ENCODE peak calls at places on chromosomes 1 and 21, in five cellular contexts. One of them, this sample, is unnamed.

GRCh38 chr21:15063081-15063820 is 1.5 kb downstream of the NRIP1 start:
- DNase-seq in esophagus muscularis mucosa: no peak
- DNase-seq in transverse colon: no peak
- DNase-seq in SK-N-SH: no peak
- DNase-seq in sigmoid colon: no peak
- DNase-seq in this sample: no peak

GRCh38 chr1:172373864-172374263 is 46.6 kb upstream of the C1orf105 start:
- DNase-seq in SK-N-SH: no peak
- DNase-seq in sigmoid colon: no peak
- DNase-seq in esophagus muscularis mucosa: no peak
- DNase-seq in transverse colon: no peak
- DNase-seq in this sample: no peak

GRCh38 chr1:115596080-115596795 is 45.5 kb upstream of the VANGL1 start:
- DNase-seq in SK-N-SH: no peak
- DNase-seq in esophagus muscularis mucosa: no peak
- DNase-seq in transverse colon: no peak
- DNase-seq in sigmoid colon: no peak
- DNase-seq in this sample: no peak

GRCh38 chr1:221766210-221766609 is 24.3 kb upstream of the DUSP10 start:
- DNase-seq in SK-N-SH: peak
- DNase-seq in transverse colon: no peak
- DNase-seq in sigmoid colon: no peak
- DNase-seq in esophagus muscularis mucosa: no peak
- DNase-seq in this sample: no peak

GRCh38 chr1:121546830-121547680 is 362.3 kb downstream of the SRGAP2C start:
- DNase-seq in transverse colon: no peak
- DNase-seq in sigmoid colon: no peak
- DNase-seq in SK-N-SH: no peak
- DNase-seq in esophagus muscularis mucosa: no peak
- DNase-seq in this sample: no peak

GRCh38 chr1:58996341-58997059 is 212.7 kb upstream of the JUN start:
- DNase-seq in transverse colon: no peak
- DNase-seq in esophagus muscularis mucosa: no peak
- DNase-seq in SK-N-SH: no peak
- DNase-seq in sigmoid colon: no peak
- DNase-seq in this sample: no peak

GRCh38 chr1:199338760-199339159 is 688.8 kb upstream of the NR5A2 start:
- DNase-seq in transverse colon: no peak
- DNase-seq in SK-N-SH: no peak
- DNase-seq in esophagus muscularis mucosa: no peak
- DNase-seq in sigmoid colon: no peak
- DNase-seq in this sample: no peak

GRCh38 chr1:227848430-227848932 is 33.0 kb downstream of the PRSS38 start:
- DNase-seq in transverse colon: no peak
- DNase-seq in SK-N-SH: no peak
- DNase-seq in esophagus muscularis mucosa: no peak
- DNase-seq in sigmoid colon: no peak
- DNase-seq in this sample: no peak

GRCh38 chr1:12204140-12204539 is 25.7 kb upstream of the VPS13D start:
- DNase-seq in transverse colon: no peak
- DNase-seq in esophagus muscularis mucosa: no peak
- DNase-seq in sigmoid colon: no peak
- DNase-seq in SK-N-SH: no peak
- DNase-seq in this sample: no peak

GRCh38 chr1:235468970-235469369 is 35.3 kb downstream of the B3GALNT2 start:
- DNase-seq in sigmoid colon: no peak
- DNase-seq in esophagus muscularis mucosa: no peak
- DNase-seq in transverse colon: no peak
- DNase-seq in SK-N-SH: no peak
- DNase-seq in this sample: no peak

GRCh38 chr1:116824631-116825399 is 70.6 kb downstream of the CD2 start:
- DNase-seq in sigmoid colon: no peak
- DNase-seq in esophagus muscularis mucosa: no peak
- DNase-seq in transverse colon: no peak
- DNase-seq in SK-N-SH: peak
- DNase-seq in this sample: no peak

GRCh38 chr1:69568435-69569280 is 936 bp downstream of the LRRC7 start:
- DNase-seq in sigmoid colon: no peak
- DNase-seq in transverse colon: no peak
- DNase-seq in esophagus muscularis mucosa: no peak
- DNase-seq in SK-N-SH: peak
- DNase-seq in this sample: peak

GRCh38 chr1:221419513-221420088 is 322.3 kb downstream of the DUSP10 start:
- DNase-seq in esophagus muscularis mucosa: no peak
- DNase-seq in sigmoid colon: no peak
- DNase-seq in transverse colon: no peak
- DNase-seq in SK-N-SH: no peak
- DNase-seq in this sample: no peak

GRCh38 chr1:193013005-193013404 is 46.2 kb downstream of the UCHL5 start:
- DNase-seq in SK-N-SH: no peak
- DNase-seq in transverse colon: no peak
- DNase-seq in esophagus muscularis mucosa: no peak
- DNase-seq in sigmoid colon: no peak
- DNase-seq in this sample: no peak

GRCh38 chr21:43827015-43827611 is 37.7 kb downstream of the RRP1 start:
- DNase-seq in sigmoid colon: peak
- DNase-seq in transverse colon: no peak
- DNase-seq in SK-N-SH: no peak
- DNase-seq in esophagus muscularis mucosa: no peak
- DNase-seq in this sample: no peak

GRCh38 chr1:119878171-119878570 is 18.1 kb downstream of the ADAM30 start:
- DNase-seq in esophagus muscularis mucosa: no peak
- DNase-seq in SK-N-SH: no peak
- DNase-seq in transverse colon: no peak
- DNase-seq in sigmoid colon: no peak
- DNase-seq in this sample: no peak

GRCh38 chr1:119782541-119783338 is 14.0 kb upstream of the HMGCS2 start:
- DNase-seq in transverse colon: no peak
- DNase-seq in SK-N-SH: no peak
- DNase-seq in sigmoid colon: no peak
- DNase-seq in esophagus muscularis mucosa: peak
- DNase-seq in this sample: no peak

GRCh38 chr1:88892146-88892877 is 945 bp upstream of the GTF2B start:
- DNase-seq in SK-N-SH: peak
- DNase-seq in esophagus muscularis mucosa: no peak
- DNase-seq in sigmoid colon: no peak
- DNase-seq in transverse colon: no peak
- DNase-seq in this sample: no peak

GRCh38 chr1:97685355-97685754 is 235.5 kb downstream of the DPYD start:
- DNase-seq in sigmoid colon: no peak
- DNase-seq in esophagus muscularis mucosa: no peak
- DNase-seq in transverse colon: no peak
- DNase-seq in SK-N-SH: no peak
- DNase-seq in this sample: no peak

GRCh38 chr1:61337981-61338848 is 255.9 kb downstream of the NFIA start:
- DNase-seq in SK-N-SH: peak
- DNase-seq in transverse colon: peak
- DNase-seq in esophagus muscularis mucosa: no peak
- DNase-seq in sigmoid colon: peak
- DNase-seq in this sample: no peak

GRCh38 chr1:27959792-27960603 is at the start of gene XKR8:
- DNase-seq in transverse colon: peak
- DNase-seq in SK-N-SH: no peak
- DNase-seq in esophagus muscularis mucosa: no peak
- DNase-seq in sigmoid colon: peak
- DNase-seq in this sample: peak

GRCh38 chr1:230548357-230548756 is 93.9 kb upstream of the COG2 start:
- DNase-seq in esophagus muscularis mucosa: peak
- DNase-seq in sigmoid colon: no peak
- DNase-seq in SK-N-SH: no peak
- DNase-seq in transverse colon: no peak
- DNase-seq in this sample: no peak

GRCh38 chr1:208201241-208201640 is 42.9 kb downstream of the PLXNA2 start:
- DNase-seq in esophagus muscularis mucosa: no peak
- DNase-seq in SK-N-SH: no peak
- DNase-seq in sigmoid colon: no peak
- DNase-seq in transverse colon: peak
- DNase-seq in this sample: no peak

GRCh38 chr1:52553372-52554266 is 727 bp upstream of the TUT4 start:
- DNase-seq in sigmoid colon: peak
- DNase-seq in SK-N-SH: peak
- DNase-seq in transverse colon: peak
- DNase-seq in esophagus muscularis mucosa: peak
- DNase-seq in this sample: peak
- TF ChIP-seq EP300 in sigmoid colon: no peak
- TF ChIP-seq EP300 in SK-N-SH: no peak
- TF ChIP-seq EP300 in transverse colon: no peak
- TF ChIP-seq EP300 in esophagus muscularis mucosa: no peak
- TF ChIP-seq EP300 in this sample: no peak

DNA sequence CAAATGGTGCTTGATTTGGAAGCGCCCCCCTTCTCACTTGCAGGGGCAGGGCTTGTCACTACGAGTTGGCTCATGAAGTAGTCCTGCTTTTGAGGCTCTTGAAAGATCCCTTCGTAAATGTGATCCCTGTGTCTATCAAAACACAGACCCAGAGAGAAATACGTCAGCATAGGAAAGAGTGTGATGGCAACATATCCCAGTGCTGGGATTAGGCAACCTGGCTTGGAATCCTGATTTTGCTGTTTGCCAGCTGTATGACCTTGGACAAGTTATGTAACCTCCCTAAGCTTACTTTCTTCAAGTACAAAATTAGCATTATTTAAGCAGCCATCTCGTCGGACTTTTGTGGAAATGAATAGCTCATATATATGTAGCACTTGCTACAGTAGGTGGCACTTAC is 228.4 kb downstream of the ATG4C start:
- DNase-seq in sigmoid colon: no peak
- DNase-seq in transverse colon: no peak
- DNase-seq in SK-N-SH: no peak
- DNase-seq in esophagus muscularis mucosa: no peak
- DNase-seq in this sample: no peak
- TF ChIP-seq POLR2AphosphoS5 in sigmoid colon: no peak
- TF ChIP-seq POLR2AphosphoS5 in transverse colon: no peak
- TF ChIP-seq POLR2AphosphoS5 in SK-N-SH: no peak
- TF ChIP-seq POLR2AphosphoS5 in esophagus muscularis mucosa: peak
- TF ChIP-seq POLR2AphosphoS5 in this sample: peak

GRCh38 chr1:45221716-45222115 is 15.3 kb upstream of the ZSWIM5 start:
- DNase-seq in sigmoid colon: no peak
- DNase-seq in transverse colon: no peak
- DNase-seq in SK-N-SH: no peak
- DNase-seq in esophagus muscularis mucosa: no peak
- DNase-seq in this sample: no peak
- TF ChIP-seq EP300 in sigmoid colon: no peak
- TF ChIP-seq EP300 in transverse colon: no peak
- TF ChIP-seq EP300 in SK-N-SH: no peak
- TF ChIP-seq EP300 in esophagus muscularis mucosa: no peak
- TF ChIP-seq EP300 in this sample: no peak

GRCh38 chr1:9128520-9129371 is at the start of gene GPR157:
- DNase-seq in sigmoid colon: peak
- DNase-seq in transverse colon: peak
- DNase-seq in esophagus muscularis mucosa: peak
- DNase-seq in SK-N-SH: peak
- DNase-seq in this sample: peak
- TF ChIP-seq POLR2AphosphoS5 in sigmoid colon: peak
- TF ChIP-seq POLR2AphosphoS5 in transverse colon: peak
- TF ChIP-seq POLR2AphosphoS5 in esophagus muscularis mucosa: no peak
- TF ChIP-seq POLR2AphosphoS5 in SK-N-SH: no peak
- TF ChIP-seq POLR2AphosphoS5 in this sample: no peak

GRCh38 chr1:183244466-183244865 is 58.4 kb downstream of the LAMC2 start:
- DNase-seq in transverse colon: peak
- DNase-seq in sigmoid colon: peak
- DNase-seq in esophagus muscularis mucosa: peak
- DNase-seq in SK-N-SH: no peak
- DNase-seq in this sample: peak
- TF ChIP-seq EP300 in transverse colon: no peak
- TF ChIP-seq EP300 in sigmoid colon: peak
- TF ChIP-seq EP300 in esophagus muscularis mucosa: no peak
- TF ChIP-seq EP300 in SK-N-SH: no peak
- TF ChIP-seq EP300 in this sample: no peak

GRCh38 chr1:155002479-155003226 is at the start of gene ZBTB7B:
- DNase-seq in sigmoid colon: no peak
- DNase-seq in esophagus muscularis mucosa: no peak
- DNase-seq in SK-N-SH: no peak
- DNase-seq in transverse colon: peak
- DNase-seq in this sample: peak
- TF ChIP-seq POLR2AphosphoS5 in sigmoid colon: no peak
- TF ChIP-seq POLR2AphosphoS5 in esophagus muscularis mucosa: no peak
- TF ChIP-seq POLR2AphosphoS5 in SK-N-SH: no peak
- TF ChIP-seq POLR2AphosphoS5 in transverse colon: no peak
- TF ChIP-seq POLR2AphosphoS5 in this sample: no peak

DNA sequence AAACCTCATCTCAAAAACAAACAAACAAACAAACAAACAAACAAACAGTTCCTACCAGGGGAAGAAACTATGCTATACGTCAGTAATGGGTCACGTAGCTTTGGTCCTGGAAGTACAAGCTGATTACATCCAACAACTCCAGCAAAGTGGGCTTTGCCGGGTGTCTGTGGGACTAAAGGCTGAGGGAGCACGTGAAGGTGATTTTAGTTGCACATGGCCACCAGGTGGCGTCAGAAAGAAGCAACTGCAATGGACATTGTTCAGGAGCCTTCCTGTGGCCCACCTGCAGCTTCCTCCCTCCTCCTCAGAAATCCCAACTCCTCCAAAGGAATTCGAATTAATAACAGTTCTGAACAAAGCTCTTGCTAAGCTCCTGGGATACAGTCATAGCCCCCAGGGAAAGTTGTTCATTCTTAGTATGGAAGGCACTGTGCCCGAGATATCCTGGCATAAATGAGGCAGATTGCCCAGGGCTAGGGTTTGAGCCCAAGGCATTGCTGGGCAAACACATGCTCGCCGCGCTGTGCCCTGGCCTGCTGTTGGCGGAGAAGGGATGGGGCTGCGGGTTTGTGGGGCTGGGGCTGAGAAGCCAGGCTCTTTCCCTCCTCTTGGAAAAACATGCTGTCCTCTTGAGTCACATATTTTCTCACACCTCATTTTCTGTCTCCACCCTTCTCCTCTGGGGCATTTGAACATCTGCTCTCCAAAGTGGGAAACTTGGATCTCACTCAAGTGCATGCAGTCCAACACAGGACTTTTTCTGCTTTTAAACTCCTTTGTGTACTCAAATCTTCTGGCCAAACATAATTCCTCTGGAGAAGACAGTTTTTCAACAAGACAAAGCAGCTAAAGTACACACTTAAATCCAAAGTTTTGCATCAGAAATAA is 28.6 kb downstream of the AKNAD1 start:
- DNase-seq in esophagus muscularis mucosa: peak
- DNase-seq in SK-N-SH: peak
- DNase-seq in sigmoid colon: peak
- DNase-seq in transverse colon: peak
- DNase-seq in this sample: peak
- TF ChIP-seq EP300 in esophagus muscularis mucosa: peak
- TF ChIP-seq EP300 in SK-N-SH: no peak
- TF ChIP-seq EP300 in sigmoid colon: no peak
- TF ChIP-seq EP300 in transverse colon: no peak
- TF ChIP-seq EP300 in this sample: peak

GRCh38 chr1:11037740-11038182 is 9.3 kb downstream of the MASP2 start:
- DNase-seq in sigmoid colon: peak
- DNase-seq in transverse colon: peak
- DNase-seq in SK-N-SH: peak
- DNase-seq in esophagus muscularis mucosa: peak
- DNase-seq in this sample: no peak
- TF ChIP-seq POLR2AphosphoS5 in sigmoid colon: no peak
- TF ChIP-seq POLR2AphosphoS5 in transverse colon: no peak
- TF ChIP-seq POLR2AphosphoS5 in SK-N-SH: no peak
- TF ChIP-seq POLR2AphosphoS5 in esophagus muscularis mucosa: no peak
- TF ChIP-seq POLR2AphosphoS5 in this sample: no peak

This sample was measured in upper lobe of left lung.